ENCODE peak calls at places on chromosomes 11 and 22, in nine cellular contexts. One of them, this sample, is unnamed.

GRCh38 chr11:64568041-64568571 is 22.9 kb upstream of the SLC22A12 start:
- DNase-seq in GM23338: peak
- DNase-seq in coronary artery: no peak
- DNase-seq in Kasumi-1: no peak
- DNase-seq in GM12865: no peak
- DNase-seq in naive thymus-derived CD8-positive, alpha-beta T cell: no peak
- DNase-seq in H9: peak
- DNase-seq in WTC11: no peak
- DNase-seq in stimulated activated CD8-positive, alpha-beta memory T cell treated with anti-CD3 and anti-CD28 coated beads, Interleukin-2, amount 100 ng/mL, for 1 hour: no peak
- DNase-seq in this sample: no peak

GRCh38 chr11:12232160-12232559 is 121.8 kb downstream of the MICAL2 start:
- DNase-seq in GM23338: no peak
- DNase-seq in coronary artery: no peak
- DNase-seq in Kasumi-1: no peak
- DNase-seq in GM12865: no peak
- DNase-seq in naive thymus-derived CD8-positive, alpha-beta T cell: no peak
- DNase-seq in H9: no peak
- DNase-seq in WTC11: no peak
- DNase-seq in stimulated activated CD8-positive, alpha-beta memory T cell treated with anti-CD3 and anti-CD28 coated beads, Interleukin-2, amount 100 ng/mL, for 1 hour: no peak
- DNase-seq in this sample: no peak

GRCh38 chr22:41106122-41106968 is 14.0 kb downstream of the EP300 start:
- DNase-seq in GM23338: no peak
- DNase-seq in coronary artery: no peak
- DNase-seq in Kasumi-1: no peak
- DNase-seq in GM12865: no peak
- DNase-seq in naive thymus-derived CD8-positive, alpha-beta T cell: no peak
- DNase-seq in H9: no peak
- DNase-seq in WTC11: no peak
- DNase-seq in stimulated activated CD8-positive, alpha-beta memory T cell treated with anti-CD3 and anti-CD28 coated beads, Interleukin-2, amount 100 ng/mL, for 1 hour: no peak
- DNase-seq in this sample: no peak

GRCh38 chr11:67287355-67288197 is 1.5 kb upstream of the ANKRD13D start:
- DNase-seq in GM23338: no peak
- DNase-seq in coronary artery: no peak
- DNase-seq in Kasumi-1: peak
- DNase-seq in GM12865: no peak
- DNase-seq in naive thymus-derived CD8-positive, alpha-beta T cell: peak
- DNase-seq in H9: no peak
- DNase-seq in WTC11: no peak
- DNase-seq in stimulated activated CD8-positive, alpha-beta memory T cell treated with anti-CD3 and anti-CD28 coated beads, Interleukin-2, amount 100 ng/mL, for 1 hour: no peak
- DNase-seq in this sample: no peak

GRCh38 chr11:20443596-20443995 is 56.1 kb downstream of the PRMT3 start:
- DNase-seq in GM23338: peak
- DNase-seq in coronary artery: no peak
- DNase-seq in Kasumi-1: peak
- DNase-seq in GM12865: peak
- DNase-seq in naive thymus-derived CD8-positive, alpha-beta T cell: peak
- DNase-seq in H9: no peak
- DNase-seq in WTC11: no peak
- DNase-seq in stimulated activated CD8-positive, alpha-beta memory T cell treated with anti-CD3 and anti-CD28 coated beads, Interleukin-2, amount 100 ng/mL, for 1 hour: no peak
- DNase-seq in this sample: peak

GRCh38 chr11:60785806-60786361 is 751 bp downstream of the MS4A10 start:
- DNase-seq in GM23338: no peak
- DNase-seq in coronary artery: no peak
- DNase-seq in Kasumi-1: no peak
- DNase-seq in GM12865: no peak
- DNase-seq in naive thymus-derived CD8-positive, alpha-beta T cell: no peak
- DNase-seq in H9: no peak
- DNase-seq in WTC11: no peak
- DNase-seq in stimulated activated CD8-positive, alpha-beta memory T cell treated with anti-CD3 and anti-CD28 coated beads, Interleukin-2, amount 100 ng/mL, for 1 hour: no peak
- DNase-seq in this sample: no peak

GRCh38 chr22:39724390-39724789 is 153.8 kb downstream of the CACNA1I start:
- DNase-seq in GM23338: peak
- DNase-seq in coronary artery: peak
- DNase-seq in Kasumi-1: no peak
- DNase-seq in GM12865: peak
- DNase-seq in naive thymus-derived CD8-positive, alpha-beta T cell: no peak
- DNase-seq in H9: peak
- DNase-seq in WTC11: no peak
- DNase-seq in stimulated activated CD8-positive, alpha-beta memory T cell treated with anti-CD3 and anti-CD28 coated beads, Interleukin-2, amount 100 ng/mL, for 1 hour: no peak
- DNase-seq in this sample: peak

GRCh38 chr22:23035557-23036277 is 34.6 kb upstream of the GNAZ start:
- DNase-seq in GM23338: no peak
- DNase-seq in coronary artery: no peak
- DNase-seq in Kasumi-1: no peak
- DNase-seq in GM12865: peak
- DNase-seq in naive thymus-derived CD8-positive, alpha-beta T cell: no peak
- DNase-seq in H9: no peak
- DNase-seq in WTC11: no peak
- DNase-seq in stimulated activated CD8-positive, alpha-beta memory T cell treated with anti-CD3 and anti-CD28 coated beads, Interleukin-2, amount 100 ng/mL, for 1 hour: no peak
- DNase-seq in this sample: no peak

GRCh38 chr11:13354335-13354734 is 76.7 kb downstream of the BMAL1 start:
- DNase-seq in GM23338: peak
- DNase-seq in coronary artery: no peak
- DNase-seq in Kasumi-1: peak
- DNase-seq in GM12865: no peak
- DNase-seq in naive thymus-derived CD8-positive, alpha-beta T cell: no peak
- DNase-seq in H9: peak
- DNase-seq in WTC11: peak
- DNase-seq in stimulated activated CD8-positive, alpha-beta memory T cell treated with anti-CD3 and anti-CD28 coated beads, Interleukin-2, amount 100 ng/mL, for 1 hour: no peak
- DNase-seq in this sample: peak

GRCh38 chr22:20741634-20742581 is 32.0 kb upstream of the SERPIND1 start:
- DNase-seq in GM23338: peak
- DNase-seq in coronary artery: no peak
- DNase-seq in Kasumi-1: peak
- DNase-seq in GM12865: peak
- DNase-seq in naive thymus-derived CD8-positive, alpha-beta T cell: peak
- DNase-seq in H9: no peak
- DNase-seq in WTC11: peak
- DNase-seq in stimulated activated CD8-positive, alpha-beta memory T cell treated with anti-CD3 and anti-CD28 coated beads, Interleukin-2, amount 100 ng/mL, for 1 hour: no peak
- DNase-seq in this sample: peak

GRCh38 chr11:77372736-77373135 is 71.2 kb upstream of the GDPD4 start:
- DNase-seq in GM23338: no peak
- DNase-seq in coronary artery: no peak
- DNase-seq in Kasumi-1: no peak
- DNase-seq in GM12865: no peak
- DNase-seq in naive thymus-derived CD8-positive, alpha-beta T cell: no peak
- DNase-seq in H9: no peak
- DNase-seq in WTC11: no peak
- DNase-seq in stimulated activated CD8-positive, alpha-beta memory T cell treated with anti-CD3 and anti-CD28 coated beads, Interleukin-2, amount 100 ng/mL, for 1 hour: no peak
- DNase-seq in this sample: no peak

GRCh38 chr11:7522106-7522505 is 8.3 kb downstream of the PPFIBP2 start:
- DNase-seq in GM23338: no peak
- DNase-seq in coronary artery: no peak
- DNase-seq in Kasumi-1: no peak
- DNase-seq in GM12865: no peak
- DNase-seq in naive thymus-derived CD8-positive, alpha-beta T cell: no peak
- DNase-seq in H9: no peak
- DNase-seq in WTC11: no peak
- DNase-seq in stimulated activated CD8-positive, alpha-beta memory T cell treated with anti-CD3 and anti-CD28 coated beads, Interleukin-2, amount 100 ng/mL, for 1 hour: no peak
- DNase-seq in this sample: no peak

GRCh38 chr22:39234867-39235687 is 9.7 kb downstream of the PDGFB start:
- DNase-seq in GM23338: no peak
- DNase-seq in coronary artery: no peak
- DNase-seq in Kasumi-1: no peak
- DNase-seq in GM12865: no peak
- DNase-seq in naive thymus-derived CD8-positive, alpha-beta T cell: no peak
- DNase-seq in H9: no peak
- DNase-seq in WTC11: no peak
- DNase-seq in stimulated activated CD8-positive, alpha-beta memory T cell treated with anti-CD3 and anti-CD28 coated beads, Interleukin-2, amount 100 ng/mL, for 1 hour: no peak
- DNase-seq in this sample: no peak

GRCh38 chr22:41226728-41227655 is 13.7 kb downstream of the CHADL start:
- DNase-seq in GM23338: no peak
- DNase-seq in coronary artery: no peak
- DNase-seq in Kasumi-1: no peak
- DNase-seq in GM12865: no peak
- DNase-seq in naive thymus-derived CD8-positive, alpha-beta T cell: no peak
- DNase-seq in H9: no peak
- DNase-seq in WTC11: no peak
- DNase-seq in stimulated activated CD8-positive, alpha-beta memory T cell treated with anti-CD3 and anti-CD28 coated beads, Interleukin-2, amount 100 ng/mL, for 1 hour: no peak
- DNase-seq in this sample: no peak